ENCODE peak calls at places on chromosomes 7 and 10, in six cellular contexts. Z is psoas muscle; K is sigmoid colon; Y is AG08395; X is stimulated activated CD4-positive, alpha-beta T cell treated with anti-CD3 and anti-CD28 coated beads, Interleukin-15, amount 100 ng/mL, for 24 hours; B is NCI-H1092 treated with DMSO at 0.1 percent for 48 hours. O is an unnamed sample.

GRCh38 chr7:23012797-23013714 is 874 bp downstream of the HYCC1 start:
- DNase-seq in X (peak), Z (peak), Y (no peak), K (peak), B (peak), O (peak)

GRCh38 chr7:155884225-155885161 is 72.2 kb upstream of the SHH start:
- DNase-seq in X (no peak), Y (no peak), B (no peak), Z (no peak), K (peak), O (no peak)

GRCh38 chr7:85184599-85185354 is 2.1 kb downstream of the SEMA3D start:
- DNase-seq in K (no peak), B (peak), Y (peak), X (no peak), Z (peak), O (no peak)

GRCh38 chr7:1219516-1219915 is 13.2 kb upstream of the UNCX start:
- DNase-seq in B (no peak), K (no peak), X (no peak), Y (no peak), Z (no peak), O (no peak)

GRCh38 chr10:79106251-79106650 is 37.5 kb downstream of the ZMIZ1 start:
- DNase-seq in B (no peak), X (no peak), Y (no peak), Z (no peak), K (no peak), O (peak)

GRCh38 chr7:2523941-2524807 is 4.6 kb downstream of the LFNG start:
- DNase-seq in B (peak), Y (peak), Z (peak), K (no peak), X (no peak), O (no peak)

GRCh38 chr7:42174391-42174848 is 62.6 kb downstream of the GLI3 start:
- DNase-seq in Z (peak), K (peak), B (no peak), X (no peak), Y (peak), O (no peak)

GRCh38 chr7:90236890-90237289 is 8.1 kb upstream of the CFAP69 start:
- DNase-seq in B (no peak), Z (no peak), Y (no peak), X (no peak), K (no peak), O (no peak)

GRCh38 chr7:54837167-54837566 is 78.2 kb upstream of the SEC61G start:
- DNase-seq in B (no peak), K (no peak), Y (peak), Z (no peak), X (no peak), O (no peak)

GRCh38 chr7:65509368-65510186 is 135.9 kb downstream of the ZNF92 start:
- DNase-seq in Z (peak), X (peak), K (peak), Y (no peak), B (peak), O (no peak)

GRCh38 chr7:148567524-148567923 is 23.0 kb upstream of the C7orf33 start:
- DNase-seq in B (no peak), K (no peak), Y (no peak), Z (no peak), X (no peak), O (no peak)

GRCh38 chr10:47079177-47079580 is 168.0 kb downstream of the PTPN20 start:
- DNase-seq in Z (no peak), X (no peak), Y (no peak), K (no peak), B (no peak), O (peak)

O was measured in activated CD8-positive, alpha-beta T cell treated with anti-CD3 and anti-CD28 coated beads for 36 hours.